ENCODE peak calls at places on chromosomes 13 and 19, in four cellular contexts. Q, B, R and A are unnamed samples.

GRCh38 chr19:52170863-52171320 is 529 bp downstream of the ZNF836 start:
- DNase-seq in Q (peak; percentile 29), B (peak; percentile 27), R (no peak), A (peak; percentile 8)

GRCh38 chr19:2127758-2128157 is 23.6 kb downstream of the AP3D1 start:
- DNase-seq in Q (no peak), B (no peak), R (no peak), A (no peak)

GRCh38 chr13:52455677-52456041 is 381 bp downstream of the CKAP2 start:
- DNase-seq in Q (peak; percentile 63), B (peak; percentile 85), R (peak; percentile 49), A (peak; percentile 93)

GRCh38 chr19:14337510-14337909 is 43.7 kb upstream of the ADGRE5 start:
- DNase-seq in Q (no peak), B (peak; percentile 62), R (peak; percentile 35), A (peak; percentile 39)

GRCh38 chr19:7565332-7565731 is 29.8 kb downstream of the PNPLA6 start:
- DNase-seq in Q (no peak), B (no peak), R (no peak), A (no peak)

GRCh38 chr13:82356667-82357066 is 1525.6 kb downstream of the SLITRK1 start:
- DNase-seq in Q (no peak), B (no peak), R (peak; percentile 6), A (peak; percentile 8)

GRCh38 chr19:45640849-45641273 is 1.7 kb upstream of the EML2 start:
- DNase-seq in Q (no peak), B (no peak), R (no peak), A (no peak)

GRCh38 chr13:112718318-112718717 is 28.5 kb downstream of the ATP11A start:
- DNase-seq in Q (no peak), B (no peak), R (no peak), A (no peak)

GRCh38 chr19:17829855-17830566 is 8.7 kb upstream of the INSL3 start:
- DNase-seq in Q (no peak), B (no peak), R (peak; percentile 44), A (no peak)

GRCh38 chr13:51041710-51042109 is 69.4 kb downstream of the C13orf42 start:
- DNase-seq in Q (no peak), B (no peak), R (no peak), A (no peak)
- H3K4me3 ChIP-seq in Q (no peak overlapping the region), B (no peak overlapping the region), R (no peak overlapping the region), A (no peak overlapping the region)

GRCh38 chr13:34039678-34040077 is 221.7 kb downstream of the RFC3 start:
- DNase-seq in Q (no peak), B (no peak), R (no peak), A (no peak)

GRCh38 chr13:34040863-34041262 is 222.9 kb downstream of the RFC3 start:
- DNase-seq in Q (no peak), B (no peak), R (peak; percentile 56), A (no peak)

GRCh38 chr13:34037636-34038325 is 219.8 kb downstream of the RFC3 start:
- DNase-seq in Q (no peak), B (no peak), R (peak; percentile 4), A (no peak)

GRCh38 chr13:34035676-34036325 is 217.9 kb downstream of the RFC3 start:
- DNase-seq in Q (no peak), B (no peak), R (peak; percentile 15), A (no peak)

DNA sequence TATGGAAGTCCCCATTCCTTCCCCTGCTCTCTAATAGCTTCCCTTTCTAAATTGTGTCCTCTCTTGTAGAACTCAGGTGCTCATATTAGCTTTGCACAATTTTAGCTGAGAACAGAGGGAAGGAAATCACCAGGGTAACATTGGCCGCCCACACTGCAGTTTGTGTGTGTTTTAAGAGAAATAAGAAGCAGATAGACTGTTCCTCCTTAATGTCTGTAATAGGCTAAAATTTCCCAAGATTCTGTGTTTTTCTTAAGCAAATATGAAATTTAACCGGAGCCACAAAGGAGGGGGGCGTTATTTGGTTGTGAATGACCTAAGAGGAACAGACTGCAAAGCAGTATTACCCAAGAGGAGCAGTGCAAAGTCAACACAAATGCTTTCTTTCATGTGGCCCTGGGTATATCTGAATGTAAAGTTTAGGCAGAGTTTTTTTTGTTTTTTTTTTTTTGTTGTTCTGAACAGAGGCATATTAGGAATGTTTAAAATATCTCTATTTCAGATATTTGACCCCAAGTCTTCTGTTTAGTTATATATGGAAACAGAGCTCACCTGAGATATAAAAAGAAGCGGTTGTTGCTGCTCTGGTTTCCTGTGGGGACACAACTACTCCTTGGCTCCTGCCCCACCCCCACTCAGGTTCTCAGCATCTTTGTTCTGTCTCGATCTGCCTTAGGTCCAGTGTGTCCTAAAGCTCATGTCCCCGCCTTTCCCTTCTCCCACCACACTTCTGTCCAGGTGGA is 220.5 kb downstream of the RFC3 start:
- DNase-seq in Q (no peak), B (no peak), R (no peak), A (no peak)
- H3K4me3 ChIP-seq in Q (no peak overlapping the region), B (no peak overlapping the region), R (no peak overlapping the region), A (no peak overlapping the region)

GRCh38 chr19:43984687-43985000 is 656 bp downstream of the ZNF155 start:
- DNase-seq in Q (no peak), B (peak; percentile 16), R (no peak), A (no peak)
- H3K4me3 ChIP-seq in Q (peak overlapping the region; percentile 81), B (peak overlapping the region; percentile 33), R (peak overlapping the region; percentile 98), A (peak overlapping the region; percentile 80)

GRCh38 chr19:50000038-50000890 is 24.9 kb downstream of the VRK3 start:
- DNase-seq in Q (no peak), B (no peak), R (no peak), A (no peak)
- H3K4me3 ChIP-seq in Q (no peak overlapping the region), B (no peak overlapping the region), R (no peak overlapping the region), A (no peak overlapping the region)

GRCh38 chr13:88565566-88565965 is 894.4 kb downstream of the SLITRK5 start:
- DNase-seq in Q (no peak), B (no peak), R (no peak), A (no peak)
- H3K4me3 ChIP-seq in Q (no peak overlapping the region), B (no peak overlapping the region), R (no peak overlapping the region), A (no peak overlapping the region)

GRCh38 chr13:63364159-63364558 is 1948.5 kb upstream of the PCDH20 start:
- DNase-seq in Q (no peak), B (no peak), R (no peak), A (no peak)
- H3K4me3 ChIP-seq in Q (no peak overlapping the region), B (no peak overlapping the region), R (no peak overlapping the region), A (no peak overlapping the region)

DNA sequence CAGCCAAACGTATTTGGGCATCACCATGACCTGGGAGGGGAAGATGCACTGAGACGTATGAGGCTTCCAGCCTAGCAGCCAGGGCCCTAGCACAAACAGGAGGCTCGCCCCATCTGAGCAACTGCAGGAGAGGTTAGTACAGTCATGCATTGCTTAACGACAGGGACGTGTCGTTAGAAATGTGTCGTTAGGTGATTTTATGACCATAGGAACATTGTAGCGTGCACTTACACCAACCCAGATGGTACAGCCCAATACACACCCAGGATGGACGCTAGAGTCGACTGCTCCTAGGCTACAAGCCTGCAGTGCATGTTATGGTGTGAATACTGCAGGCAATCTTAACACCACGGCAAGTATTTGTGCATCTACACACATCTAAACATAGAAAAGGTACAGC is 9.3 kb downstream of the CD177 start:
- DNase-seq in Q (no peak), B (no peak), R (no peak), A (no peak)
- H3K4me3 ChIP-seq in Q (no peak overlapping the region), B (no peak overlapping the region), R (no peak overlapping the region), A (no peak overlapping the region)

DNA sequence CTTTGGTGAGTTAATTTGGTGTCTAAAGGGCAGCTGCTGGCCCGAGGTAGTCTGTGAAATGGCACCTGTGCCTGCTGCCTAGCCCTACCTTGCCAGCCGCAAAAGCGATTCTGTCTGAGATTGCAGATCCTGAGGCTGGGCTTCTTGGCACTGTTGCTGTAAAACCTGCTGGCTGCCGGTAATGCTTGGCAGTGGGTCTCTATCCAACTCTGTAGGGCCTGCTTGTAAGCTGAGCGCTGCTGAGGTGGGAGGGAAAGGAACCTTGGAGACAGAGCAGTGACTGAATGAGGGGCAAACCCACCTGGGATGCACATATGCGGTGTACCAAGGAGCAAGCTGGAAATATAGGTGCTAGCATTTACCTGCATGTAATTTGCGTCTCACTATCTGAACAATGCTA is 11.7 kb downstream of the LCP1 start:
- DNase-seq in Q (no peak), B (no peak), R (no peak), A (peak; percentile 32)
- H3K4me3 ChIP-seq in Q (no peak overlapping the region), B (no peak overlapping the region), R (no peak overlapping the region), A (peak overlapping the region; percentile 57)